ENCODE peak calls at places on chromosomes 16 and 17, in six cellular contexts. X is OCI-LY7; G is CD4-positive, CD25-positive, alpha-beta regulatory T cell; H is A549; C is effector memory CD4-positive, alpha-beta T cell; B is adrenal gland. M is an unnamed sample.

GRCh38 chr17:72134560-72135399 is 14.0 kb downstream of the SOX9 start:
- DNase-seq in X (no peak), G (no peak), H (no peak), C (no peak), B (no peak), M (no peak)

GRCh38 chr17:65931246-65932149 is 260.4 kb downstream of the CEP112 start:
- DNase-seq in X (peak; percentile 30), G (no peak), H (no peak), C (no peak), B (no peak), M (no peak)

GRCh38 chr16:76639685-76640289 is 362.6 kb downstream of the CNTNAP4 start:
- DNase-seq in X (peak; percentile 12), G (no peak), H (peak; percentile 4), C (no peak), B (no peak), M (peak; percentile 70)

GRCh38 chr17:63925615-63926014 is 6.5 kb downstream of the CD79B start:
- DNase-seq in X (peak; percentile 95), G (no peak), H (no peak), C (no peak), B (no peak), M (no peak)

GRCh38 chr17:14019186-14019956 is 49.9 kb upstream of the COX10 start:
- DNase-seq in X (no peak), G (no peak), H (no peak), C (no peak), B (no peak), M (no peak)

GRCh38 chr17:81940538-81941483 is 3.7 kb upstream of the PYCR1 start:
- DNase-seq in X (no peak), G (no peak), H (no peak), C (no peak), B (no peak), M (no peak)

GRCh38 chr16:27193300-27193990 is 9.9 kb upstream of the KDM8 start:
- DNase-seq in X (no peak), G (no peak), H (no peak), C (no peak), B (no peak), M (no peak)

GRCh38 chr17:83067718-83068261 is 11.6 kb upstream of the METRNL start:
- DNase-seq in X (no peak), G (no peak), H (peak; percentile 44), C (no peak), B (no peak), M (peak; percentile 61)

GRCh38 chr16:69100046-69100765 is 5.2 kb upstream of the HAS3 start:
- DNase-seq in X (no peak), G (no peak), H (no peak), C (no peak), B (no peak), M (no peak)

GRCh38 chr16:29662000-29662728 is 883 bp upstream of the SPN start:
- DNase-seq in X (no peak), G (no peak), H (no peak), C (no peak), B (no peak), M (no peak)

GRCh38 chr16:29663829-29664132 is 734 bp downstream of the SPN start:
- DNase-seq in X (no peak), G (peak; percentile 29), H (no peak), C (no peak), B (no peak), M (no peak)

GRCh38 chr16:29664133-29664912 is 1.3 kb downstream of the SPN start:
- DNase-seq in X (peak; percentile 83), G (peak; percentile 49), H (no peak), C (no peak), B (no peak), M (no peak)

GRCh38 chr16:29662729-29663019 is 373 bp upstream of the SPN start:
- DNase-seq in X (peak; percentile 67), G (no peak), H (no peak), C (peak; percentile 38), B (no peak), M (no peak)

GRCh38 chr16:29663020-29663828 is at the start of gene SPN:
- DNase-seq in X (peak; percentile 69), G (peak; percentile 27), H (no peak), C (no peak), B (no peak), M (no peak)
- H3K4me1 ChIP-seq in X (peaks cover 39% of the 10 kb centered on the region), G (peaks cover 66% of the 10 kb centered on the region), H (no peaks in the 10 kb centered on the region), C (peaks cover 40% of the 10 kb centered on the region), B (no peaks in the 10 kb centered on the region), M (peaks cover 5% of the 10 kb centered on the region)

GRCh38 chr16:88761143-88761534 is 23.9 kb downstream of the PIEZO1 start:
- DNase-seq in X (no peak), G (no peak), H (no peak), C (no peak), B (no peak), M (no peak)
- H3K4me1 ChIP-seq in X (peaks cover 5% of the 10 kb centered on the region), G (peaks cover 42% of the 10 kb centered on the region), H (peaks cover 29% of the 10 kb centered on the region), C (peaks cover 50% of the 10 kb centered on the region), B (no peaks in the 10 kb centered on the region), M (peaks cover 44% of the 10 kb centered on the region)

DNA sequence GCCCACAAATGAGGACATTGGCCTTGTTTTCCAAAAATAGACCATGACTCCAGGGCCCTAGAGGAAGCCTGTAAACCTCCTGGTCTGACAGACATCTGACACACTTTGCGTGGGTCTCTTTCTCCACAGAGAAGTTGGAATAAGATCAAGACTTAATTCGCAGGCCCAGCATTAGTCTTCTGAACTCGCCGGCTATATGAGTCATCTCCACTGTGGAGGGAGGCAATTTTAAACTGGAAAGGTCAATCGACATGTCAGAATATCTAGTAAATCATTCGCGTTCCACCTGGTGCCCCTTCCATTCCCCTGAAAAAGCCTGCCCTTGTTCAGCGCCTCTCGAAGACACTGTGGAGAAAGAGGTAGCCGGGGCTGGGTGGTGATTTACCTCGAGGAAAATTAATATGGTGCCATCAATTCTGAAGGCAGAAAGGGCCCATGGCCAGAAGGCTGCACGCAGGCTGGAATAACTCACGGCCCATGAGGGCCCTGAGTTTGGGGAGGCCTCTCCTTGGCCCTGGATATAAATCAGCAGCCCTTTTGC is 140.2 kb downstream of the CLEC16A start:
- DNase-seq in X (no peak), G (no peak), H (no peak), C (no peak), B (peak; percentile 67), M (no peak)
- H3K4me1 ChIP-seq in X (peaks cover 21% of the 10 kb centered on the region), G (peaks cover 31% of the 10 kb centered on the region), H (no peaks in the 10 kb centered on the region), C (peaks cover 21% of the 10 kb centered on the region), B (peaks cover 15% of the 10 kb centered on the region), M (peaks cover 6% of the 10 kb centered on the region)

GRCh38 chr16:30899794-30900193 is 3.4 kb downstream of the CTF1 start:
- DNase-seq in X (no peak), G (no peak), H (no peak), C (no peak), B (no peak), M (no peak)
- H3K4me1 ChIP-seq in X (peaks cover 58% of the 10 kb centered on the region), G (peaks cover 37% of the 10 kb centered on the region), H (peaks cover 24% of the 10 kb centered on the region), C (peaks cover 25% of the 10 kb centered on the region), B (peaks cover 6% of the 10 kb centered on the region), M (peaks cover 18% of the 10 kb centered on the region)

GRCh38 chr17:9984768-9985167 is 79.7 kb upstream of the RCVRN start:
- DNase-seq in X (no peak), G (no peak), H (no peak), C (no peak), B (no peak), M (no peak)
- H3K4me1 ChIP-seq in X (no peaks in the 10 kb centered on the region), G (no peaks in the 10 kb centered on the region), H (peaks cover 1% of the 10 kb centered on the region), C (no peaks in the 10 kb centered on the region), B (no peaks in the 10 kb centered on the region), M (no peaks in the 10 kb centered on the region)

GRCh38 chr17:78788451-78788850 is 6.4 kb upstream of the CYTH1 start:
- DNase-seq in X (no peak), G (no peak), H (no peak), C (no peak), B (no peak), M (no peak)
- H3K4me1 ChIP-seq in X (no peaks in the 10 kb centered on the region), G (peaks cover 31% of the 10 kb centered on the region), H (peaks cover 13% of the 10 kb centered on the region), C (peaks cover 45% of the 10 kb centered on the region), B (peaks cover under 1% of the 10 kb centered on the region), M (no peaks in the 10 kb centered on the region)

GRCh38 chr16:71709231-71709781 is 15.2 kb downstream of the PHLPP2 start:
- DNase-seq in X (no peak), G (no peak), H (no peak), C (no peak), B (no peak), M (no peak)
- H3K4me1 ChIP-seq in X (peaks cover 30% of the 10 kb centered on the region), G (no peaks in the 10 kb centered on the region), H (peaks cover 40% of the 10 kb centered on the region), C (no peaks in the 10 kb centered on the region), B (peaks cover 5% of the 10 kb centered on the region), M (peaks cover 24% of the 10 kb centered on the region)

GRCh38 chr17:62818491-62818890 is 10.4 kb upstream of the MARCHF10 start:
- DNase-seq in X (no peak), G (no peak), H (no peak), C (no peak), B (no peak), M (no peak)
- H3K4me1 ChIP-seq in X (no peaks in the 10 kb centered on the region), G (no peaks in the 10 kb centered on the region), H (peaks cover 53% of the 10 kb centered on the region), C (no peaks in the 10 kb centered on the region), B (no peaks in the 10 kb centered on the region), M (peaks cover 3% of the 10 kb centered on the region)

DNA sequence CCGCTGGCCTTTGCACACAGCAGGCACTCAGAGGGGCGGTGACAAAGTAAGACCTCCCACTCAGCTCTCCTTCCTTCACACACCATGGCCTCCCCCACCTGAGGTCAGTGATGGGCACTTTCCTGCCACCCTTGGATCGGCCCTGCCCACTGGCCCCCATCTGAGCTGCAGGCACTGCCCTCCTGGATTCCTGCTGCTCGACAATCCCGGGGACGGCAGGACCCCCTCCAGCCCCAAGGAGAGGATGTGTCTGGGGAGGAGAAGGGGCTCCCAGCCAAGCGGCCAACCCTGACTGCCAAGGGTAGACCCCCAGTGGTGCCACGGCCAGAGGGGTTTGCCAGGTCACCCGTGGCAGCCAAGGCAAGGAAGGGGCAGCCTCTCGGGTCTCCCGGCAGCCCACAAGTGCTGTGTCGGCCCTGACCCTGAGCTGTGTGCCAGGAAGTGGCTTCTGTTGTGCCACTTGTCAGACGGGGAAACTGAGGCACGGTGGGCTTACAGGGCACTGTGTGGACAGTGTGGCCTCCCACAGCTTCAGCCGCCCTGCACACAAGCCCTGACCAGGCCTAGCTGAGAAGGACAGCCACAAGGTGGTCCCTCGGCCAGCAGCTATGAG is 22.7 kb downstream of the PIEZO1 start:
- DNase-seq in X (no peak), G (no peak), H (no peak), C (no peak), B (no peak), M (no peak)
- H3K4me1 ChIP-seq in X (peaks cover 13% of the 10 kb centered on the region), G (peaks cover 48% of the 10 kb centered on the region), H (peaks cover 30% of the 10 kb centered on the region), C (peaks cover 56% of the 10 kb centered on the region), B (no peaks in the 10 kb centered on the region), M (peaks cover 53% of the 10 kb centered on the region)

GRCh38 chr16:66670691-66671090 is 25.9 kb downstream of the CMTM4 start:
- DNase-seq in X (no peak), G (no peak), H (no peak), C (no peak), B (no peak), M (no peak)
- H3K4me1 ChIP-seq in X (no peaks in the 10 kb centered on the region), G (no peaks in the 10 kb centered on the region), H (no peaks in the 10 kb centered on the region), C (no peaks in the 10 kb centered on the region), B (no peaks in the 10 kb centered on the region), M (peaks cover 4% of the 10 kb centered on the region)

M was measured in Caco-2.